ENCODE peak calls at places on chromosomes 2 and 18, in seven cellular contexts. Y is islet precursor cell; I is WTC11; P is stimulated activated CD4-positive, alpha-beta T cell treated with anti-CD3 and anti-CD28 coated beads, Interleukin-15, amount 100 ng/mL, for 24 hours; H is H9; O is skeletal muscle cell; M is cardiac muscle cell. V is an unnamed sample.

GRCh38 chr2:85034158-85034557 is 63.2 kb downstream of the KCMF1 start:
- DNase-seq in I (no peak), O (no peak), M (no peak), Y (no peak), P (no peak), H (no peak), V (no peak)

GRCh38 chr18:1092228-1092627 is 187.6 kb downstream of the ADCYAP1 start:
- DNase-seq in Y (peak), O (no peak), I (peak), M (peak), P (no peak), H (peak), V (no peak)

GRCh38 chr18:63575680-63576079 is 11.5 kb upstream of the SERPINB13 start:
- DNase-seq in M (peak), Y (no peak), O (no peak), P (no peak), H (no peak), I (no peak), V (no peak)

GRCh38 chr2:30472326-30472725 is 25.3 kb downstream of the LCLAT1 start:
- DNase-seq in I (no peak), P (no peak), H (no peak), Y (no peak), M (peak), O (no peak), V (no peak)

GRCh38 chr2:144607899-144608477 is 88.1 kb upstream of the ZEB2 start:
- DNase-seq in I (no peak), O (peak), M (peak), P (no peak), H (no peak), Y (no peak), V (no peak)

GRCh38 chr2:101140978-101141655 is 10.1 kb downstream of the TBC1D8 start:
- DNase-seq in H (no peak), M (no peak), P (no peak), O (no peak), Y (no peak), I (no peak), V (no peak)

GRCh38 chr2:121429119-121429903 is 101.4 kb upstream of the RNU4ATAC start:
- DNase-seq in Y (no peak), O (no peak), I (no peak), M (peak), P (no peak), H (no peak), V (no peak)

GRCh38 chr2:235116885-235117492 is 165.2 kb downstream of the SH3BP4 start:
- DNase-seq in H (no peak), O (peak), Y (no peak), P (no peak), I (no peak), M (peak), V (no peak)

GRCh38 chr2:80392446-80392845 is 87.9 kb upstream of the LRRTM1 start:
- DNase-seq in P (no peak), I (no peak), H (no peak), M (peak), Y (no peak), O (no peak), V (no peak)

GRCh38 chr2:203858176-203858575 is 9.4 kb upstream of the CTLA4 start:
- DNase-seq in O (no peak), H (no peak), P (peak), I (no peak), Y (no peak), M (no peak), V (no peak)

GRCh38 chr2:110770308-110770695 is 37.9 kb downstream of the ACOXL start:
- DNase-seq in P (no peak), H (no peak), I (no peak), O (no peak), M (no peak), Y (no peak), V (no peak)

GRCh38 chr18:9951022-9951859 is 37.4 kb downstream of the VAPA start:
- DNase-seq in P (no peak), O (peak), I (peak), M (peak), Y (peak), H (peak), V (no peak)

GRCh38 chr2:196951973-196952372 is 25.5 kb upstream of the PGAP1 start:
- DNase-seq in I (no peak), M (no peak), O (no peak), P (no peak), H (no peak), Y (no peak), V (no peak)

GRCh38 chr2:189124175-189124574 is 55.4 kb downstream of the COL5A2 start:
- DNase-seq in I (no peak), O (no peak), Y (no peak), H (no peak), P (no peak), M (no peak), V (no peak)